ENCODE peak calls at places on chromosome 12, in six cellular contexts. V, T, Y, J, S and W are unnamed samples. For H3K4me1, the result is how much of the 10 kb centered on the place peaks cover.

GRCh38 chr12:32650508-32650907 is 28.6 kb upstream of the DNM1L start:
- DNase-seq in J (no peak), V (no peak), T (no peak), S (no peak), Y (no peak), W (no peak)

GRCh38 chr12:39595923-39596322 is 23.7 kb downstream of the ABCD2 start:
- DNase-seq in J (no peak), T (no peak), S (no peak), V (no peak), Y (no peak), W (no peak)

GRCh38 chr12:89448951-89449371 is 75.6 kb downstream of the GALNT4 start:
- DNase-seq in V (no peak), T (no peak), J (no peak), Y (no peak), S (no peak), W (no peak)

GRCh38 chr12:203462-204260 is 10.3 kb downstream of the SLC6A12 start:
- DNase-seq in J (no peak), Y (no peak), V (peak), S (no peak), T (no peak), W (no peak)

GRCh38 chr12:124565656-124566180 is 1.7 kb downstream of the NCOR2 start:
- DNase-seq in J (no peak), Y (no peak), V (no peak), S (no peak), T (no peak), W (no peak)

GRCh38 chr12:131591714-131592709 is 118.9 kb upstream of the SFSWAP start:
- DNase-seq in T (no peak), V (peak), S (no peak), Y (no peak), J (no peak), W (no peak)

GRCh38 chr12:26817183-26817591 is 15.8 kb downstream of the ITPR2 start:
- DNase-seq in V (no peak), J (no peak), S (peak), T (no peak), Y (no peak), W (no peak)

GRCh38 chr12:111435661-111436201 is 30.0 kb downstream of the SH2B3 start:
- DNase-seq in S (peak), T (no peak), J (no peak), Y (no peak), V (peak), W (no peak)

GRCh38 chr12:2383276-2384028 is 330.7 kb downstream of the CACNA1C start:
- DNase-seq in V (no peak), J (peak), S (no peak), T (no peak), Y (no peak), W (no peak)

GRCh38 chr12:2385529-2385928 is 332.7 kb downstream of the CACNA1C start:
- DNase-seq in S (no peak), J (no peak), Y (no peak), T (no peak), V (no peak), W (no peak)

GRCh38 chr12:2384029-2384386 is 331.2 kb downstream of the CACNA1C start:
- DNase-seq in Y (no peak), J (no peak), V (no peak), T (no peak), S (no peak), W (peak)

GRCh38 chr12:2384533-2385328 is 331.9 kb downstream of the CACNA1C start:
- DNase-seq in Y (no peak), S (no peak), V (no peak), J (no peak), T (no peak), W (no peak)

GRCh38 chr12:2382391-2383155 is 329.8 kb downstream of the CACNA1C start:
- DNase-seq in Y (no peak), J (no peak), V (no peak), T (no peak), S (peak), W (no peak)
- H3K4me1 ChIP-seq in Y (under half), J (under half), V (under half), T (under half), S (under half), W (under half)

GRCh38 chr12:6450869-6451347 is 934 bp upstream of the TAPBPL start:
- DNase-seq in J (no peak), T (peak), V (no peak), S (no peak), Y (no peak), W (peak)
- H3K27ac ChIP-seq in J (peak), T (peak), V (peak), S (peak), Y (peak), W (peak)

GRCh38 chr12:19916982-19917381 is 451.4 kb upstream of the PDE3A start:
- DNase-seq in S (no peak), J (no peak), Y (no peak), V (no peak), T (no peak), W (no peak)

GRCh38 chr12:19916193-19916498 is 452.2 kb upstream of the PDE3A start:
- DNase-seq in J (no peak), V (no peak), S (no peak), Y (no peak), T (no peak), W (no peak)

GRCh38 chr12:19910681-19911080 is 457.7 kb upstream of the PDE3A start:
- DNase-seq in J (no peak), V (no peak), T (no peak), Y (no peak), S (no peak), W (no peak)

GRCh38 chr12:19912996-19913395 is 455.3 kb upstream of the PDE3A start:
- DNase-seq in V (no peak), T (peak), J (no peak), Y (no peak), S (no peak), W (peak)

GRCh38 chr12:19915392-19916192 is 452.7 kb upstream of the PDE3A start:
- DNase-seq in Y (no peak), V (no peak), S (no peak), T (no peak), J (no peak), W (no peak)
- H3K4me3 ChIP-seq in Y (no peak), V (no peak), S (no peak), T (no peak), J (no peak), W (no peak)

DNA sequence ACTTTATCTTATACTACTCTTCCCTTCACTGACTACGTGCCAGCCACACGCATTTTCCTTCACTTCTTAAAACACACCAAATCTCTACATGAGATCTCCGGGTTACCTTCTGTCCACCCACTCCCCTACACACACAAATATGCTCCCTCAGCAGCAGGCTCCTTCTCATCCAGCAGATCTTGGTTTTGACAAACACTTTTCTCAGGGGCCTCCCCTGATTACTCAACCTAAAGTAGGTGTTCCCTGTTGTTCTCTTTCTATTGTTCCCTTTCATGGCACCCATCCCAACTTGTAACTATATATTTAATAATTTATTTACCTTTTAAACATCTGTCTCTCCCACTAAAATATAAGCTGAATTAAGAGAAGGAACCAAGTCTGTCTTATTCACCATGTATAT is 2.8 kb downstream of the C2CD5 start:
- DNase-seq in S (no peak), J (no peak), Y (no peak), T (no peak), V (no peak), W (no peak)
- H3K4me1 ChIP-seq in S (under half), J (under half), Y (under half), T (under half), V (under half), W (under half)

GRCh38 chr12:104680506-104680905 is 223.8 kb downstream of the CHST11 start:
- DNase-seq in S (no peak), Y (no peak), V (no peak), T (no peak), J (no peak), W (no peak)

GRCh38 chr12:104683831-104684503 is 227.2 kb downstream of the CHST11 start:
- DNase-seq in S (no peak), Y (no peak), T (no peak), J (no peak), V (no peak), W (no peak)

GRCh38 chr12:104681012-104681690 is 224.4 kb downstream of the CHST11 start:
- DNase-seq in J (no peak), Y (no peak), V (no peak), S (no peak), T (no peak), W (no peak)

GRCh38 chr12:104684884-104685283 is 228.1 kb downstream of the CHST11 start:
- DNase-seq in V (no peak), T (no peak), J (no peak), Y (no peak), S (no peak), W (no peak)

GRCh38 chr12:104682790-104683279 is 226.1 kb downstream of the CHST11 start:
- DNase-seq in V (no peak), Y (peak), T (no peak), J (no peak), S (peak), W (no peak)
- H3K27ac ChIP-seq in V (no peak), Y (no peak), T (no peak), J (peak), S (no peak), W (no peak)

GRCh38 chr12:47224563-47225133 is 144.9 kb upstream of the AMIGO2 start:
- DNase-seq in S (no peak), V (no peak), T (no peak), Y (no peak), J (no peak), W (no peak)
- H3K4me3 ChIP-seq in S (peak), V (no peak), T (no peak), Y (no peak), J (no peak), W (no peak)

GRCh38 chr12:46386360-46386867 is 13.8 kb upstream of the SLC38A2 start:
- DNase-seq in S (no peak), J (no peak), Y (no peak), T (no peak), V (no peak), W (no peak)
- H3K4me1 ChIP-seq in S (half or more), J (half or more), Y (under half), T (under half), V (under half), W (under half)

GRCh38 chr12:46659032-46659703 is 166.6 kb downstream of the SLC38A4 start:
- DNase-seq in S (no peak), T (no peak), J (no peak), V (no peak), Y (no peak), W (no peak)
- H3K27ac ChIP-seq in S (no peak), T (no peak), J (peak), V (no peak), Y (no peak), W (peak)

GRCh38 chr12:65280306-65280705 is 1.8 kb downstream of the MSRB3 start:
- DNase-seq in Y (no peak), V (no peak), S (no peak), T (no peak), J (no peak), W (no peak)
- H3K4me3 ChIP-seq in Y (no peak), V (no peak), S (no peak), T (no peak), J (no peak), W (peak)